ENCODE peak calls at places on chromosomes 16 and 17, in six cellular contexts. One of them, this sample, is unnamed.

GRCh38 chr17:31834448-31834847 is 24.6 kb downstream of the COPRS start:
- DNase-seq in left ventricle myocardium superior: no peak
- DNase-seq in right lobe of liver: no peak
- DNase-seq in tibial nerve: no peak
- DNase-seq in CD4-positive, alpha-beta T cell: no peak
- DNase-seq in stimulated activated CD4-positive, alpha-beta T cell treated with anti-CD3 and anti-CD28 coated beads, TNF-alpha, amount 100 ng/mL, for 24 hours: no peak
- DNase-seq in this sample: no peak

GRCh38 chr17:5571281-5571680 is 13.0 kb downstream of the NLRP1 start:
- DNase-seq in CD4-positive, alpha-beta T cell: no peak
- DNase-seq in right lobe of liver: no peak
- DNase-seq in left ventricle myocardium superior: no peak
- DNase-seq in stimulated activated CD4-positive, alpha-beta T cell treated with anti-CD3 and anti-CD28 coated beads, TNF-alpha, amount 100 ng/mL, for 24 hours: no peak
- DNase-seq in tibial nerve: no peak
- DNase-seq in this sample: no peak

GRCh38 chr17:31261596-31261995 is 35.4 kb downstream of the OMG start:
- DNase-seq in left ventricle myocardium superior: no peak
- DNase-seq in CD4-positive, alpha-beta T cell: no peak
- DNase-seq in tibial nerve: no peak
- DNase-seq in right lobe of liver: no peak
- DNase-seq in stimulated activated CD4-positive, alpha-beta T cell treated with anti-CD3 and anti-CD28 coated beads, TNF-alpha, amount 100 ng/mL, for 24 hours: no peak
- DNase-seq in this sample: no peak

GRCh38 chr17:19397556-19398041 is 10.6 kb upstream of the MFAP4 start:
- DNase-seq in right lobe of liver: no peak
- DNase-seq in CD4-positive, alpha-beta T cell: no peak
- DNase-seq in left ventricle myocardium superior: no peak
- DNase-seq in stimulated activated CD4-positive, alpha-beta T cell treated with anti-CD3 and anti-CD28 coated beads, TNF-alpha, amount 100 ng/mL, for 24 hours: no peak
- DNase-seq in tibial nerve: no peak
- DNase-seq in this sample: no peak

GRCh38 chr17:74354123-74354522 is 7.5 kb downstream of the BTBD17 start:
- DNase-seq in CD4-positive, alpha-beta T cell: no peak
- DNase-seq in tibial nerve: no peak
- DNase-seq in stimulated activated CD4-positive, alpha-beta T cell treated with anti-CD3 and anti-CD28 coated beads, TNF-alpha, amount 100 ng/mL, for 24 hours: peak; percentile 22
- DNase-seq in right lobe of liver: peak; percentile 41
- DNase-seq in left ventricle myocardium superior: peak; percentile 71
- DNase-seq in this sample: peak; percentile 37

GRCh38 chr17:43644081-43644480 is 17.6 kb downstream of the MEOX1 start:
- DNase-seq in left ventricle myocardium superior: no peak
- DNase-seq in stimulated activated CD4-positive, alpha-beta T cell treated with anti-CD3 and anti-CD28 coated beads, TNF-alpha, amount 100 ng/mL, for 24 hours: no peak
- DNase-seq in right lobe of liver: no peak
- DNase-seq in CD4-positive, alpha-beta T cell: no peak
- DNase-seq in tibial nerve: no peak
- DNase-seq in this sample: no peak

GRCh38 chr16:51095890-51096626 is 55.0 kb downstream of the SALL1 start:
- DNase-seq in right lobe of liver: peak; percentile 52
- DNase-seq in tibial nerve: no peak
- DNase-seq in CD4-positive, alpha-beta T cell: no peak
- DNase-seq in left ventricle myocardium superior: no peak
- DNase-seq in stimulated activated CD4-positive, alpha-beta T cell treated with anti-CD3 and anti-CD28 coated beads, TNF-alpha, amount 100 ng/mL, for 24 hours: no peak
- DNase-seq in this sample: no peak

GRCh38 chr17:65359016-65359415 is 202.4 kb downstream of the AXIN2 start:
- DNase-seq in tibial nerve: no peak
- DNase-seq in CD4-positive, alpha-beta T cell: no peak
- DNase-seq in left ventricle myocardium superior: no peak
- DNase-seq in right lobe of liver: no peak
- DNase-seq in stimulated activated CD4-positive, alpha-beta T cell treated with anti-CD3 and anti-CD28 coated beads, TNF-alpha, amount 100 ng/mL, for 24 hours: no peak
- DNase-seq in this sample: no peak

GRCh38 chr17:49218941-49219913 is 8.7 kb downstream of the ABI3 start:
- DNase-seq in stimulated activated CD4-positive, alpha-beta T cell treated with anti-CD3 and anti-CD28 coated beads, TNF-alpha, amount 100 ng/mL, for 24 hours: no peak
- DNase-seq in CD4-positive, alpha-beta T cell: no peak
- DNase-seq in right lobe of liver: peak; percentile 50
- DNase-seq in tibial nerve: no peak
- DNase-seq in left ventricle myocardium superior: peak; percentile 39
- DNase-seq in this sample: no peak

GRCh38 chr16:1532081-1532760 is 1.2 kb upstream of the TMEM204 start:
- DNase-seq in tibial nerve: peak; percentile 67
- DNase-seq in CD4-positive, alpha-beta T cell: no peak
- DNase-seq in right lobe of liver: peak; percentile 37
- DNase-seq in left ventricle myocardium superior: peak; percentile 95
- DNase-seq in stimulated activated CD4-positive, alpha-beta T cell treated with anti-CD3 and anti-CD28 coated beads, TNF-alpha, amount 100 ng/mL, for 24 hours: no peak
- DNase-seq in this sample: no peak

GRCh38 chr16:83586036-83586810 is 221.6 kb upstream of the HSBP1 start:
- DNase-seq in CD4-positive, alpha-beta T cell: no peak
- DNase-seq in tibial nerve: no peak
- DNase-seq in right lobe of liver: no peak
- DNase-seq in stimulated activated CD4-positive, alpha-beta T cell treated with anti-CD3 and anti-CD28 coated beads, TNF-alpha, amount 100 ng/mL, for 24 hours: no peak
- DNase-seq in left ventricle myocardium superior: no peak
- DNase-seq in this sample: no peak

GRCh38 chr16:55242667-55243066 is 81.3 kb upstream of the IRX6 start:
- DNase-seq in tibial nerve: no peak
- DNase-seq in CD4-positive, alpha-beta T cell: no peak
- DNase-seq in left ventricle myocardium superior: no peak
- DNase-seq in right lobe of liver: no peak
- DNase-seq in stimulated activated CD4-positive, alpha-beta T cell treated with anti-CD3 and anti-CD28 coated beads, TNF-alpha, amount 100 ng/mL, for 24 hours: no peak
- DNase-seq in this sample: no peak

GRCh38 chr17:39270923-39271322 is 45.2 kb upstream of the STAC2 start:
- DNase-seq in CD4-positive, alpha-beta T cell: no peak
- DNase-seq in right lobe of liver: no peak
- DNase-seq in stimulated activated CD4-positive, alpha-beta T cell treated with anti-CD3 and anti-CD28 coated beads, TNF-alpha, amount 100 ng/mL, for 24 hours: no peak
- DNase-seq in tibial nerve: no peak
- DNase-seq in left ventricle myocardium superior: no peak
- DNase-seq in this sample: no peak

GRCh38 chr16:49049191-49049590 is 232.4 kb downstream of the CBLN1 start:
- DNase-seq in stimulated activated CD4-positive, alpha-beta T cell treated with anti-CD3 and anti-CD28 coated beads, TNF-alpha, amount 100 ng/mL, for 24 hours: no peak
- DNase-seq in left ventricle myocardium superior: no peak
- DNase-seq in right lobe of liver: no peak
- DNase-seq in CD4-positive, alpha-beta T cell: no peak
- DNase-seq in tibial nerve: no peak
- DNase-seq in this sample: no peak

GRCh38 chr16:24540575-24541240 is 1.3 kb downstream of the RBBP6 start:
- DNase-seq in CD4-positive, alpha-beta T cell: peak; percentile 1
- DNase-seq in left ventricle myocardium superior: no peak
- DNase-seq in right lobe of liver: no peak
- DNase-seq in stimulated activated CD4-positive, alpha-beta T cell treated with anti-CD3 and anti-CD28 coated beads, TNF-alpha, amount 100 ng/mL, for 24 hours: no peak
- DNase-seq in tibial nerve: no peak
- DNase-seq in this sample: no peak

GRCh38 chr17:7632492-7632894 is 2.6 kb downstream of the SHBG start:
- DNase-seq in tibial nerve: no peak
- DNase-seq in left ventricle myocardium superior: no peak
- DNase-seq in right lobe of liver: no peak
- DNase-seq in stimulated activated CD4-positive, alpha-beta T cell treated with anti-CD3 and anti-CD28 coated beads, TNF-alpha, amount 100 ng/mL, for 24 hours: no peak
- DNase-seq in CD4-positive, alpha-beta T cell: no peak
- DNase-seq in this sample: no peak

GRCh38 chr17:72590882-72591499 is 470.2 kb downstream of the SOX9 start:
- DNase-seq in tibial nerve: no peak
- DNase-seq in right lobe of liver: no peak
- DNase-seq in CD4-positive, alpha-beta T cell: no peak
- DNase-seq in left ventricle myocardium superior: no peak
- DNase-seq in stimulated activated CD4-positive, alpha-beta T cell treated with anti-CD3 and anti-CD28 coated beads, TNF-alpha, amount 100 ng/mL, for 24 hours: no peak
- DNase-seq in this sample: no peak

GRCh38 chr16:84450176-84450865 is 54.1 kb downstream of the MEAK7 start:
- DNase-seq in right lobe of liver: no peak
- DNase-seq in left ventricle myocardium superior: no peak
- DNase-seq in tibial nerve: no peak
- DNase-seq in stimulated activated CD4-positive, alpha-beta T cell treated with anti-CD3 and anti-CD28 coated beads, TNF-alpha, amount 100 ng/mL, for 24 hours: no peak
- DNase-seq in CD4-positive, alpha-beta T cell: no peak
- DNase-seq in this sample: no peak

GRCh38 chr17:7294614-7295153 is at the start of gene YBX2:
- DNase-seq in CD4-positive, alpha-beta T cell: peak; percentile 57
- DNase-seq in right lobe of liver: peak; percentile 80
- DNase-seq in tibial nerve: no peak
- DNase-seq in left ventricle myocardium superior: peak; percentile 83
- DNase-seq in stimulated activated CD4-positive, alpha-beta T cell treated with anti-CD3 and anti-CD28 coated beads, TNF-alpha, amount 100 ng/mL, for 24 hours: no peak
- DNase-seq in this sample: peak; percentile 66

GRCh38 chr16:72242757-72243156 is 70.8 kb upstream of the PMFBP1 start:
- DNase-seq in tibial nerve: no peak
- DNase-seq in CD4-positive, alpha-beta T cell: no peak
- DNase-seq in left ventricle myocardium superior: no peak
- DNase-seq in stimulated activated CD4-positive, alpha-beta T cell treated with anti-CD3 and anti-CD28 coated beads, TNF-alpha, amount 100 ng/mL, for 24 hours: no peak
- DNase-seq in right lobe of liver: no peak
- DNase-seq in this sample: no peak

GRCh38 chr16:47970291-47970931 is 185.4 kb downstream of the ABCC12 start:
- DNase-seq in stimulated activated CD4-positive, alpha-beta T cell treated with anti-CD3 and anti-CD28 coated beads, TNF-alpha, amount 100 ng/mL, for 24 hours: no peak
- DNase-seq in tibial nerve: no peak
- DNase-seq in left ventricle myocardium superior: no peak
- DNase-seq in right lobe of liver: no peak
- DNase-seq in CD4-positive, alpha-beta T cell: no peak
- DNase-seq in this sample: no peak

GRCh38 chr16:84789431-84789830 is 30.4 kb upstream of the CRISPLD2 start:
- DNase-seq in stimulated activated CD4-positive, alpha-beta T cell treated with anti-CD3 and anti-CD28 coated beads, TNF-alpha, amount 100 ng/mL, for 24 hours: no peak
- DNase-seq in CD4-positive, alpha-beta T cell: no peak
- DNase-seq in left ventricle myocardium superior: no peak
- DNase-seq in right lobe of liver: no peak
- DNase-seq in tibial nerve: no peak
- DNase-seq in this sample: no peak

GRCh38 chr16:83458612-83459011 is 349.2 kb upstream of the HSBP1 start:
- DNase-seq in stimulated activated CD4-positive, alpha-beta T cell treated with anti-CD3 and anti-CD28 coated beads, TNF-alpha, amount 100 ng/mL, for 24 hours: no peak
- DNase-seq in CD4-positive, alpha-beta T cell: no peak
- DNase-seq in right lobe of liver: no peak
- DNase-seq in left ventricle myocardium superior: no peak
- DNase-seq in tibial nerve: no peak
- DNase-seq in this sample: no peak

GRCh38 chr17:79843917-79844815 is 4.9 kb upstream of the CBX4 start:
- DNase-seq in stimulated activated CD4-positive, alpha-beta T cell treated with anti-CD3 and anti-CD28 coated beads, TNF-alpha, amount 100 ng/mL, for 24 hours: no peak
- DNase-seq in right lobe of liver: peak; percentile 82
- DNase-seq in CD4-positive, alpha-beta T cell: no peak
- DNase-seq in tibial nerve: no peak
- DNase-seq in left ventricle myocardium superior: peak; percentile 88
- DNase-seq in this sample: no peak

GRCh38 chr16:9033125-9033830 is 58.2 kb upstream of the HAPSTR1 start:
- DNase-seq in tibial nerve: no peak
- DNase-seq in CD4-positive, alpha-beta T cell: no peak
- DNase-seq in left ventricle myocardium superior: no peak
- DNase-seq in right lobe of liver: no peak
- DNase-seq in stimulated activated CD4-positive, alpha-beta T cell treated with anti-CD3 and anti-CD28 coated beads, TNF-alpha, amount 100 ng/mL, for 24 hours: no peak
- DNase-seq in this sample: no peak

GRCh38 chr16:627458-628239 is 3.1 kb upstream of the WFIKKN1 start:
- DNase-seq in right lobe of liver: peak; percentile 84
- DNase-seq in CD4-positive, alpha-beta T cell: no peak
- DNase-seq in left ventricle myocardium superior: peak; percentile 58
- DNase-seq in stimulated activated CD4-positive, alpha-beta T cell treated with anti-CD3 and anti-CD28 coated beads, TNF-alpha, amount 100 ng/mL, for 24 hours: no peak
- DNase-seq in tibial nerve: no peak
- DNase-seq in this sample: no peak

GRCh38 chr17:76154292-76154691 is 13.2 kb upstream of the FOXJ1 start:
- DNase-seq in tibial nerve: no peak
- DNase-seq in left ventricle myocardium superior: no peak
- DNase-seq in right lobe of liver: no peak
- DNase-seq in stimulated activated CD4-positive, alpha-beta T cell treated with anti-CD3 and anti-CD28 coated beads, TNF-alpha, amount 100 ng/mL, for 24 hours: no peak
- DNase-seq in CD4-positive, alpha-beta T cell: no peak
- DNase-seq in this sample: no peak

GRCh38 chr17:56322991-56323390 is 169.7 kb downstream of the ANKFN1 start:
- DNase-seq in CD4-positive, alpha-beta T cell: no peak
- DNase-seq in right lobe of liver: no peak
- DNase-seq in tibial nerve: no peak
- DNase-seq in left ventricle myocardium superior: no peak
- DNase-seq in stimulated activated CD4-positive, alpha-beta T cell treated with anti-CD3 and anti-CD28 coated beads, TNF-alpha, amount 100 ng/mL, for 24 hours: no peak
- DNase-seq in this sample: no peak

GRCh38 chr17:921161-921560 is 58.4 kb downstream of the NXN start:
- DNase-seq in tibial nerve: no peak
- DNase-seq in stimulated activated CD4-positive, alpha-beta T cell treated with anti-CD3 and anti-CD28 coated beads, TNF-alpha, amount 100 ng/mL, for 24 hours: no peak
- DNase-seq in CD4-positive, alpha-beta T cell: no peak
- DNase-seq in left ventricle myocardium superior: no peak
- DNase-seq in right lobe of liver: no peak
- DNase-seq in this sample: no peak

GRCh38 chr17:49739662-49740271 is 24.2 kb downstream of the FAM117A start:
- DNase-seq in CD4-positive, alpha-beta T cell: peak; percentile 98
- DNase-seq in stimulated activated CD4-positive, alpha-beta T cell treated with anti-CD3 and anti-CD28 coated beads, TNF-alpha, amount 100 ng/mL, for 24 hours: peak; percentile 68
- DNase-seq in left ventricle myocardium superior: peak; percentile 92
- DNase-seq in right lobe of liver: peak; percentile 86
- DNase-seq in tibial nerve: peak; percentile 83
- DNase-seq in this sample: peak; percentile 96

GRCh38 chr17:81928497-81929252 is 1.1 kb upstream of the MAFG start:
- DNase-seq in stimulated activated CD4-positive, alpha-beta T cell treated with anti-CD3 and anti-CD28 coated beads, TNF-alpha, amount 100 ng/mL, for 24 hours: no peak
- DNase-seq in right lobe of liver: peak; percentile 32
- DNase-seq in CD4-positive, alpha-beta T cell: no peak
- DNase-seq in left ventricle myocardium superior: peak; percentile 41
- DNase-seq in tibial nerve: no peak
- DNase-seq in this sample: no peak

GRCh38 chr17:10233157-10233556 is 34.8 kb upstream of the GAS7 start:
- DNase-seq in right lobe of liver: no peak
- DNase-seq in tibial nerve: no peak
- DNase-seq in CD4-positive, alpha-beta T cell: no peak
- DNase-seq in left ventricle myocardium superior: no peak
- DNase-seq in stimulated activated CD4-positive, alpha-beta T cell treated with anti-CD3 and anti-CD28 coated beads, TNF-alpha, amount 100 ng/mL, for 24 hours: no peak
- DNase-seq in this sample: no peak

GRCh38 chr16:30491744-30492308 is 19.3 kb downstream of the ITGAL start:
- DNase-seq in CD4-positive, alpha-beta T cell: peak; percentile 28
- DNase-seq in left ventricle myocardium superior: no peak
- DNase-seq in stimulated activated CD4-positive, alpha-beta T cell treated with anti-CD3 and anti-CD28 coated beads, TNF-alpha, amount 100 ng/mL, for 24 hours: no peak
- DNase-seq in tibial nerve: no peak
- DNase-seq in right lobe of liver: peak; percentile 48
- DNase-seq in this sample: no peak